ENCODE peak calls at places on chromosome 18, in seven cellular contexts. One of them, this sample, is unnamed.

GRCh38 chr18:45935591-45936335 is 31.4 kb downstream of the EPG5 start:
- DNase-seq in mammary epithelial cell: no peak
- DNase-seq in brain microvascular endothelial cell: peak
- DNase-seq in IMR-90: peak
- DNase-seq in neural crest cell: no peak
- DNase-seq in choroid plexus epithelial cell: peak
- DNase-seq in MCF 10A: no peak
- DNase-seq in this sample: no peak

GRCh38 chr18:11389281-11389680 is 220.1 kb upstream of the SLC35G4 start:
- DNase-seq in mammary epithelial cell: no peak
- DNase-seq in brain microvascular endothelial cell: no peak
- DNase-seq in IMR-90: no peak
- DNase-seq in neural crest cell: no peak
- DNase-seq in choroid plexus epithelial cell: no peak
- DNase-seq in MCF 10A: no peak
- DNase-seq in this sample: no peak

GRCh38 chr18:55706893-55707292 is 118.9 kb upstream of the TCF4 start:
- DNase-seq in mammary epithelial cell: peak
- DNase-seq in brain microvascular endothelial cell: peak
- DNase-seq in IMR-90: peak
- DNase-seq in neural crest cell: no peak
- DNase-seq in choroid plexus epithelial cell: peak
- DNase-seq in MCF 10A: no peak
- DNase-seq in this sample: peak

GRCh38 chr18:22844184-22844583 is 88.9 kb upstream of the RBBP8 start:
- DNase-seq in mammary epithelial cell: peak
- DNase-seq in brain microvascular endothelial cell: no peak
- DNase-seq in IMR-90: no peak
- DNase-seq in neural crest cell: no peak
- DNase-seq in choroid plexus epithelial cell: no peak
- DNase-seq in MCF 10A: peak
- DNase-seq in this sample: no peak

GRCh38 chr18:36499938-36500337 is 202.4 kb downstream of the FHOD3 start:
- DNase-seq in mammary epithelial cell: peak
- DNase-seq in brain microvascular endothelial cell: no peak
- DNase-seq in IMR-90: no peak
- DNase-seq in neural crest cell: no peak
- DNase-seq in choroid plexus epithelial cell: no peak
- DNase-seq in MCF 10A: no peak
- DNase-seq in this sample: no peak

GRCh38 chr18:52510139-52510538 is 170.1 kb downstream of the DCC start:
- DNase-seq in mammary epithelial cell: no peak
- DNase-seq in brain microvascular endothelial cell: no peak
- DNase-seq in IMR-90: no peak
- DNase-seq in neural crest cell: no peak
- DNase-seq in choroid plexus epithelial cell: no peak
- DNase-seq in MCF 10A: no peak
- DNase-seq in this sample: no peak

GRCh38 chr18:11511434-11512095 is 97.8 kb upstream of the SLC35G4 start:
- DNase-seq in mammary epithelial cell: no peak
- DNase-seq in brain microvascular endothelial cell: no peak
- DNase-seq in IMR-90: no peak
- DNase-seq in neural crest cell: no peak
- DNase-seq in choroid plexus epithelial cell: no peak
- DNase-seq in MCF 10A: no peak
- DNase-seq in this sample: no peak

GRCh38 chr18:31741096-31741735 is 19.5 kb downstream of the SLC25A52 start:
- DNase-seq in mammary epithelial cell: peak
- DNase-seq in brain microvascular endothelial cell: peak
- DNase-seq in IMR-90: peak
- DNase-seq in neural crest cell: peak
- DNase-seq in choroid plexus epithelial cell: peak
- DNase-seq in MCF 10A: peak
- DNase-seq in this sample: peak

GRCh38 chr18:66136039-66136438 is 385.2 kb downstream of the CDH7 start:
- DNase-seq in mammary epithelial cell: no peak
- DNase-seq in brain microvascular endothelial cell: no peak
- DNase-seq in IMR-90: no peak
- DNase-seq in neural crest cell: no peak
- DNase-seq in choroid plexus epithelial cell: peak
- DNase-seq in MCF 10A: no peak
- DNase-seq in this sample: no peak

GRCh38 chr18:9617006-9617542 is 2.7 kb upstream of the PPP4R1 start:
- DNase-seq in mammary epithelial cell: no peak
- DNase-seq in brain microvascular endothelial cell: no peak
- DNase-seq in IMR-90: no peak
- DNase-seq in neural crest cell: no peak
- DNase-seq in choroid plexus epithelial cell: peak
- DNase-seq in MCF 10A: no peak
- DNase-seq in this sample: no peak

GRCh38 chr18:75455249-75456183 is 28.0 kb upstream of the SMIM21 start:
- DNase-seq in mammary epithelial cell: no peak
- DNase-seq in brain microvascular endothelial cell: no peak
- DNase-seq in IMR-90: peak
- DNase-seq in neural crest cell: peak
- DNase-seq in choroid plexus epithelial cell: peak
- DNase-seq in MCF 10A: no peak
- DNase-seq in this sample: no peak

GRCh38 chr18:46343456-46343855 is 239.3 kb downstream of the HAUS1 start:
- DNase-seq in mammary epithelial cell: no peak
- DNase-seq in brain microvascular endothelial cell: no peak
- DNase-seq in IMR-90: no peak
- DNase-seq in neural crest cell: no peak
- DNase-seq in choroid plexus epithelial cell: no peak
- DNase-seq in MCF 10A: no peak
- DNase-seq in this sample: no peak

GRCh38 chr18:24197412-24197811 is 58.5 kb downstream of the CABYR start:
- DNase-seq in mammary epithelial cell: no peak
- DNase-seq in brain microvascular endothelial cell: no peak
- DNase-seq in IMR-90: no peak
- DNase-seq in neural crest cell: no peak
- DNase-seq in choroid plexus epithelial cell: no peak
- DNase-seq in MCF 10A: no peak
- DNase-seq in this sample: no peak

GRCh38 chr18:28511421-28511821 is 334.5 kb upstream of the CDH2 start:
- DNase-seq in mammary epithelial cell: peak
- DNase-seq in brain microvascular endothelial cell: no peak
- DNase-seq in IMR-90: peak
- DNase-seq in neural crest cell: no peak
- DNase-seq in choroid plexus epithelial cell: peak
- DNase-seq in MCF 10A: peak
- DNase-seq in this sample: peak

GRCh38 chr18:35697869-35698268 is 116.3 kb downstream of the GALNT1 start:
- DNase-seq in mammary epithelial cell: peak
- DNase-seq in brain microvascular endothelial cell: no peak
- DNase-seq in IMR-90: no peak
- DNase-seq in neural crest cell: no peak
- DNase-seq in choroid plexus epithelial cell: no peak
- DNase-seq in MCF 10A: peak
- DNase-seq in this sample: no peak

GRCh38 chr18:11533942-11534496 is 75.4 kb upstream of the SLC35G4 start:
- DNase-seq in mammary epithelial cell: no peak
- DNase-seq in brain microvascular endothelial cell: no peak
- DNase-seq in IMR-90: no peak
- DNase-seq in neural crest cell: no peak
- DNase-seq in choroid plexus epithelial cell: no peak
- DNase-seq in MCF 10A: no peak
- DNase-seq in this sample: no peak

GRCh38 chr18:34600118-34600517 is 110.0 kb upstream of the DTNA start:
- DNase-seq in mammary epithelial cell: peak
- DNase-seq in brain microvascular endothelial cell: no peak
- DNase-seq in IMR-90: peak
- DNase-seq in neural crest cell: no peak
- DNase-seq in choroid plexus epithelial cell: peak
- DNase-seq in MCF 10A: peak
- DNase-seq in this sample: no peak

GRCh38 chr18:80159713-80160636 is 50.9 kb downstream of the ADNP2 start:
- DNase-seq in mammary epithelial cell: no peak
- DNase-seq in brain microvascular endothelial cell: no peak
- DNase-seq in IMR-90: no peak
- DNase-seq in neural crest cell: no peak
- DNase-seq in choroid plexus epithelial cell: peak
- DNase-seq in MCF 10A: no peak
- DNase-seq in this sample: no peak

GRCh38 chr18:23143059-23143831 is 8.0 kb downstream of the CABLES1 start:
- DNase-seq in mammary epithelial cell: peak
- DNase-seq in brain microvascular endothelial cell: no peak
- DNase-seq in IMR-90: no peak
- DNase-seq in neural crest cell: no peak
- DNase-seq in choroid plexus epithelial cell: no peak
- DNase-seq in MCF 10A: peak
- DNase-seq in this sample: no peak

GRCh38 chr18:75211721-75212625 is 1.4 kb downstream of the TSHZ1 start:
- DNase-seq in mammary epithelial cell: peak
- DNase-seq in brain microvascular endothelial cell: no peak
- DNase-seq in IMR-90: peak
- DNase-seq in neural crest cell: peak
- DNase-seq in choroid plexus epithelial cell: peak
- DNase-seq in MCF 10A: peak
- DNase-seq in this sample: no peak

GRCh38 chr18:33201509-33201926 is 239.0 kb downstream of the CCDC178 start:
- DNase-seq in mammary epithelial cell: peak
- DNase-seq in brain microvascular endothelial cell: peak
- DNase-seq in IMR-90: no peak
- DNase-seq in neural crest cell: peak
- DNase-seq in choroid plexus epithelial cell: peak
- DNase-seq in MCF 10A: peak
- DNase-seq in this sample: no peak

GRCh38 chr18:23540867-23541266 is 37.6 kb downstream of the RMC1 start:
- DNase-seq in mammary epithelial cell: no peak
- DNase-seq in brain microvascular endothelial cell: peak
- DNase-seq in IMR-90: peak
- DNase-seq in neural crest cell: no peak
- DNase-seq in choroid plexus epithelial cell: peak
- DNase-seq in MCF 10A: no peak
- DNase-seq in this sample: no peak

GRCh38 chr18:9101730-9102390 is 639 bp upstream of the NDUFV2 start:
- DNase-seq in mammary epithelial cell: peak
- DNase-seq in brain microvascular endothelial cell: peak
- DNase-seq in IMR-90: peak
- DNase-seq in neural crest cell: no peak
- DNase-seq in choroid plexus epithelial cell: peak
- DNase-seq in MCF 10A: peak
- DNase-seq in this sample: peak

GRCh38 chr18:48897531-48897930 is 53.2 kb downstream of the SMAD7 start:
- DNase-seq in mammary epithelial cell: no peak
- DNase-seq in brain microvascular endothelial cell: no peak
- DNase-seq in IMR-90: peak
- DNase-seq in neural crest cell: no peak
- DNase-seq in choroid plexus epithelial cell: no peak
- DNase-seq in MCF 10A: no peak
- DNase-seq in this sample: no peak

GRCh38 chr18:59990121-59990818 is 90.5 kb downstream of the PMAIP1 start:
- DNase-seq in mammary epithelial cell: no peak
- DNase-seq in brain microvascular endothelial cell: no peak
- DNase-seq in IMR-90: no peak
- DNase-seq in neural crest cell: no peak
- DNase-seq in choroid plexus epithelial cell: no peak
- DNase-seq in MCF 10A: no peak
- DNase-seq in this sample: no peak

GRCh38 chr18:59985289-59985688 is 85.5 kb downstream of the PMAIP1 start:
- DNase-seq in mammary epithelial cell: peak
- DNase-seq in brain microvascular endothelial cell: no peak
- DNase-seq in IMR-90: no peak
- DNase-seq in neural crest cell: no peak
- DNase-seq in choroid plexus epithelial cell: no peak
- DNase-seq in MCF 10A: peak
- DNase-seq in this sample: no peak

GRCh38 chr18:59986139-59986538 is 86.3 kb downstream of the PMAIP1 start:
- DNase-seq in mammary epithelial cell: no peak
- DNase-seq in brain microvascular endothelial cell: no peak
- DNase-seq in IMR-90: no peak
- DNase-seq in neural crest cell: no peak
- DNase-seq in choroid plexus epithelial cell: no peak
- DNase-seq in MCF 10A: no peak
- DNase-seq in this sample: no peak

GRCh38 chr18:59987102-59987501 is 87.3 kb downstream of the PMAIP1 start:
- DNase-seq in mammary epithelial cell: no peak
- DNase-seq in brain microvascular endothelial cell: no peak
- DNase-seq in IMR-90: no peak
- DNase-seq in neural crest cell: no peak
- DNase-seq in choroid plexus epithelial cell: no peak
- DNase-seq in MCF 10A: no peak
- DNase-seq in this sample: no peak

DNA sequence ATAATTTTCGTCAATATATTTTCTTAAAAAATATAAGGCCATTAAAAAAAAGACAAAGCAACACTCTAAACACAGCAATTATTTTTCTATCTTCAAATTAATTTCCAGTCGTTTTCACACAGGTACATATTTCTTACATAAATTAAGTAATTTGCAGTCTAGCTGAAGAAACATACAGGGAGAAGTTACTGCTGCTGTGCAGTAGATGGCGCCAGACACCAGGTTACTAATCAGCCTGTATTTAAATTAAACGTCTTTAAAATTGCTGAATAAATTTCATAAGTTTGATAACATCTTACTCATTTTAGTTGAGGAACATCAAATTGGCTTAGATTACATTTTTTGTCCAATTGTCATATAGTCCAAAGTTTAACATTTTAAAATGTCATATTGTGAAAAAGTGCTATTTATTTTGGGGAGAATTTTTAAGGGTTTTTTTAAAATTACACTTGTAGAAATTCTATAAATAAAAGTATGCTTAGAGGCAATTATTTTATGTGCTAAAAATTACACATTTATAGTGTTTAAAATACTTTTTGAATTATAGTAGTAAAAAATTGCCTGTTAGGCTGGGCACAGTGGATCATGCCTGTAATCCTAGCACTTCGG is 88.4 kb downstream of the PMAIP1 start:
- DNase-seq in mammary epithelial cell: no peak
- DNase-seq in brain microvascular endothelial cell: peak
- DNase-seq in IMR-90: peak
- DNase-seq in neural crest cell: peak
- DNase-seq in choroid plexus epithelial cell: peak
- DNase-seq in MCF 10A: peak
- DNase-seq in this sample: peak
- TF ChIP-seq CTCF in mammary epithelial cell: peak
- TF ChIP-seq CTCF in brain microvascular endothelial cell: peak
- TF ChIP-seq CTCF in IMR-90: peak
- TF ChIP-seq CTCF in neural crest cell: peak
- TF ChIP-seq CTCF in choroid plexus epithelial cell: peak
- TF ChIP-seq CTCF in MCF 10A: peak
- TF ChIP-seq CTCF in this sample: peak

GRCh38 chr18:44130365-44130942 is 550.2 kb upstream of the SETBP1 start:
- DNase-seq in mammary epithelial cell: peak
- DNase-seq in brain microvascular endothelial cell: peak
- DNase-seq in IMR-90: peak
- DNase-seq in neural crest cell: peak
- DNase-seq in choroid plexus epithelial cell: peak
- DNase-seq in MCF 10A: peak
- DNase-seq in this sample: no peak
- TF ChIP-seq CTCF in mammary epithelial cell: peak
- TF ChIP-seq CTCF in brain microvascular endothelial cell: peak
- TF ChIP-seq CTCF in IMR-90: peak
- TF ChIP-seq CTCF in neural crest cell: peak
- TF ChIP-seq CTCF in choroid plexus epithelial cell: peak
- TF ChIP-seq CTCF in MCF 10A: peak
- TF ChIP-seq CTCF in this sample: peak

GRCh38 chr18:26090130-26091046 is at the start of gene SS18:
- DNase-seq in mammary epithelial cell: peak
- DNase-seq in brain microvascular endothelial cell: peak
- DNase-seq in IMR-90: peak
- DNase-seq in neural crest cell: peak
- DNase-seq in choroid plexus epithelial cell: peak
- DNase-seq in MCF 10A: peak
- DNase-seq in this sample: peak
- TF ChIP-seq CTCF in mammary epithelial cell: peak
- TF ChIP-seq CTCF in brain microvascular endothelial cell: no peak
- TF ChIP-seq CTCF in IMR-90: no peak
- TF ChIP-seq CTCF in neural crest cell: no peak
- TF ChIP-seq CTCF in choroid plexus epithelial cell: no peak
- TF ChIP-seq CTCF in MCF 10A: no peak
- TF ChIP-seq CTCF in this sample: no peak

GRCh38 chr18:76658627-76659026 is 163.6 kb upstream of the ZNF516 start:
- DNase-seq in mammary epithelial cell: no peak
- DNase-seq in brain microvascular endothelial cell: no peak
- DNase-seq in IMR-90: no peak
- DNase-seq in neural crest cell: peak
- DNase-seq in choroid plexus epithelial cell: peak
- DNase-seq in MCF 10A: peak
- DNase-seq in this sample: no peak
- TF ChIP-seq CTCF in mammary epithelial cell: peak
- TF ChIP-seq CTCF in brain microvascular endothelial cell: peak
- TF ChIP-seq CTCF in IMR-90: peak
- TF ChIP-seq CTCF in neural crest cell: peak
- TF ChIP-seq CTCF in choroid plexus epithelial cell: peak
- TF ChIP-seq CTCF in MCF 10A: no peak
- TF ChIP-seq CTCF in this sample: peak

This sample was measured in HFFc6.